ENCODE peak calls at places on chromosomes 7 and 10, in six cellular contexts. H is CD8-positive, alpha-beta memory T cell; W is GM06990; A is Peyer's patch; C is SJSA1; U is cardiac fibroblast. M is an unnamed sample.

GRCh38 chr10:104146871-104147270 is 24.9 kb downstream of the SFR1 start:
- DNase-seq in H (no peak), W (no peak), U (no peak), A (no peak), C (no peak), M (no peak)

GRCh38 chr7:131225619-131226101 is 102.0 kb upstream of the MKLN1 start:
- DNase-seq in W (no peak), A (peak), C (peak), U (peak), H (no peak), M (no peak)

GRCh38 chr7:116528008-116528789 is 3.4 kb downstream of the CAV1 start:
- DNase-seq in A (peak), U (peak), H (no peak), W (no peak), C (peak), M (peak)

GRCh38 chr10:69839696-69840345 is 38.1 kb downstream of the COL13A1 start:
- DNase-seq in C (peak), W (no peak), U (peak), H (no peak), A (no peak), M (no peak)

GRCh38 chr10:112821663-112822062 is 128.4 kb upstream of the TCF7L2 start:
- DNase-seq in A (no peak), H (no peak), C (no peak), U (peak), W (no peak), M (no peak)

GRCh38 chr7:127588697-127589482 is 679 bp downstream of the ARF5 start:
- DNase-seq in H (peak), C (peak), U (peak), A (peak), W (peak), M (no peak)

GRCh38 chr10:92009445-92009844 is 85.9 kb downstream of the BTAF1 start:
- DNase-seq in W (no peak), U (no peak), A (no peak), H (no peak), C (no peak), M (no peak)

GRCh38 chr10:59064116-59064707 is 112.2 kb upstream of the PHYHIPL start:
- DNase-seq in U (no peak), H (no peak), C (no peak), W (no peak), A (no peak), M (no peak)

GRCh38 chr7:18125536-18125935 is 97.9 kb upstream of the PRPS1L1 start:
- DNase-seq in H (no peak), U (no peak), A (no peak), W (no peak), C (no peak), M (no peak)

GRCh38 chr10:114030140-114030539 is 13.5 kb upstream of the ADRB1 start:
- DNase-seq in C (no peak), U (no peak), H (no peak), A (no peak), W (no peak), M (no peak)

GRCh38 chr10:35025916-35026315 is 64.2 kb downstream of the CUL2 start:
- DNase-seq in H (no peak), U (peak), A (no peak), C (no peak), W (no peak), M (no peak)

GRCh38 chr7:124724516-124725192 is 40.9 kb downstream of the GPR37 start:
- DNase-seq in A (no peak), C (no peak), H (no peak), W (no peak), U (no peak), M (no peak)
- H3K4me3 ChIP-seq in A (no peak), C (no peak), H (no peak), W (no peak), U (no peak), M (no peak)

DNA sequence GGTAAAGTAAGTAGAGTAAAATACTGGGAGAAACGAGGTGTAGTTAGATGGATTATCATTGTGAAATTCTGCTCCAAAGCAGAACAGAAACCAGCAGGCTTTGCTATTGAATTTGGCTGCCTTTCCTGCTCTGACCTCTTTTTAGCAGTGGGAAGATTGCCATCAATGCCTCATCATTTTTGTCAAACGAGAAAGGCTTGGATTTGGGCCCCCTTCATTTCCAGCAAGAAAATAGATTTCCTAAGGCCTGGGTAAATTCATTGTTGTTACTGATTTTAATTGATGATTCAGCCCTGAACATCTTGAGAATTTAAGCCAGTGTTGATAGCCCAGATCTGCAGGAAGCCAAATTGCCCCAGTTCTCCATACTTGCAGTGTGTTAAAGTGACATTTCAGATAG is 35.2 kb upstream of the ASAH2 start:
- DNase-seq in U (peak), W (no peak), C (no peak), A (no peak), H (no peak), M (peak)
- H3K4me3 ChIP-seq in U (no peak), W (no peak), C (no peak), A (no peak), H (no peak), M (no peak)

GRCh38 chr10:80462277-80462985 is 8.3 kb downstream of the TSPAN14 start:
- DNase-seq in W (no peak), C (no peak), H (no peak), U (peak), A (peak), M (no peak)
- H3K4me3 ChIP-seq in W (no peak), C (no peak), H (peak), U (no peak), A (no peak), M (no peak)

GRCh38 chr7:44749992-44750391 is 1.3 kb downstream of the ZMIZ2 start:
- DNase-seq in C (no peak), A (no peak), W (no peak), H (no peak), U (no peak), M (no peak)
- H3K4me3 ChIP-seq in C (no peak), A (no peak), W (peak), H (peak), U (peak), M (peak)

GRCh38 chr7:29606830-29607229 is 43.2 kb downstream of the PRR15 start:
- DNase-seq in H (no peak), U (no peak), W (no peak), C (no peak), A (no peak), M (no peak)

GRCh38 chr7:29604702-29605101 is 41.1 kb downstream of the PRR15 start:
- DNase-seq in A (no peak), H (no peak), U (no peak), C (no peak), W (no peak), M (no peak)

GRCh38 chr7:29607259-29607658 is 43.6 kb downstream of the PRR15 start:
- DNase-seq in C (no peak), A (no peak), W (no peak), U (no peak), H (no peak), M (no peak)

GRCh38 chr7:29607889-29608288 is 44.3 kb downstream of the PRR15 start:
- DNase-seq in A (peak), H (no peak), W (no peak), U (peak), C (peak), M (no peak)

DNA sequence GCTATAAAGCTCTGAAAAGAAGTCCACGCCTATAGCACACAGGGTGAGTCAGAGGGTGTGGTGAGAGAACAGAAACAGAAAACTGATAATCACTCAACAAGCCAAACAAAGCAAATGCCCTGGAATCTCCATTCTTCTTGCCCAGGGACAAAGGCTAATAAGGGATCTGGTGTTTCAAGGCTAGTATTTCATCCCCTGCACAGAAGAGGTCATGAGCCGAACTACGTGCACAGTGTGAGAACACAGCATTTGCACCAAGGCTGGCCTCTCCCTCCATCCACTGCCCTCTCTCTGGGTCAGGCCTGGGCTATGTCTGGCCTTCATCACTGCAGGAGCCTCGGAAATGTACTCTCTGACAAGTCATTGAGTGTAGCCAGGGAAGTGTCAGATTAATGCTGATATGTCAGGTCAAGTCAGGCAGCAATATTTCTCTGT is 42.7 kb downstream of the PRR15 start:
- DNase-seq in W (no peak), U (peak), C (peak), A (peak), H (no peak), M (peak)
- H3K4me3 ChIP-seq in W (no peak), U (no peak), C (no peak), A (no peak), H (no peak), M (no peak)

GRCh38 chr7:74454948-74455804 is 1.5 kb downstream of the GTF2IRD1 start:
- DNase-seq in H (no peak), W (no peak), A (peak), U (no peak), C (no peak), M (no peak)

GRCh38 chr7:74454059-74454947 is 597 bp downstream of the GTF2IRD1 start:
- DNase-seq in H (no peak), U (no peak), W (no peak), A (no peak), C (peak), M (no peak)

GRCh38 chr7:74453321-74454011 is at the start of gene GTF2IRD1:
- DNase-seq in U (peak), C (peak), H (peak), A (peak), W (peak), M (peak)

GRCh38 chr7:74457007-74457406 is 3.3 kb downstream of the GTF2IRD1 start:
- DNase-seq in W (no peak), U (no peak), A (no peak), C (no peak), H (no peak), M (no peak)

GRCh38 chr7:74455933-74456332 is 2.2 kb downstream of the GTF2IRD1 start:
- DNase-seq in U (no peak), C (no peak), W (no peak), A (no peak), H (no peak), M (no peak)
- H3K4me3 ChIP-seq in U (no peak), C (no peak), W (no peak), A (no peak), H (no peak), M (peak)